ENCODE peak calls at places on chromosomes 13 and 19, in eight cellular contexts. I is heart left ventricle, T is ovary, K is prostate gland, V is neuronal stem cell, L is GM23338, C is aorta, O is tibial nerve. U is an unnamed sample. For H3K36me3, the result is how much of the 10 kb centered on the place peaks cover.

GRCh38 chr19:53980553-53981407 is 10.7 kb upstream of the CACNG6 start:
- DNase-seq in I (no peak), T (no peak), K (no peak), V (no peak), L (peak), C (no peak), O (no peak), U (no peak)

GRCh38 chr19:290539-291521 is at the start of gene PLPP2:
- DNase-seq in I (no peak), T (no peak), K (peak), V (no peak), L (peak), C (no peak), O (no peak), U (no peak)

GRCh38 chr19:35027851-35028599 is 2.2 kb upstream of the SCN1B start:
- DNase-seq in I (no peak), T (no peak), K (no peak), V (no peak), L (peak), C (no peak), O (no peak), U (no peak)

GRCh38 chr13:106911602-106912001 is 343.7 kb upstream of the ARGLU1 start:
- DNase-seq in I (no peak), T (no peak), K (no peak), V (no peak), L (no peak), C (no peak), O (no peak), U (no peak)

GRCh38 chr13:99972190-99972731 is 694 bp upstream of the ZIC5 start:
- DNase-seq in I (no peak), T (no peak), K (no peak), V (no peak), L (peak), C (no peak), O (no peak), U (peak)

GRCh38 chr13:27607125-27607524 is 13.2 kb downstream of the LNX2 start:
- DNase-seq in I (no peak), T (no peak), K (no peak), V (no peak), L (no peak), C (no peak), O (no peak), U (no peak)

GRCh38 chr19:5058456-5059190 is 89.7 kb downstream of the KDM4B start:
- DNase-seq in I (no peak), T (no peak), K (no peak), V (no peak), L (no peak), C (no peak), O (no peak), U (no peak)

GRCh38 chr13:20195846-20196245 is 3.1 kb upstream of the GJB2 start:
- DNase-seq in I (no peak), T (no peak), K (no peak), V (no peak), L (no peak), C (no peak), O (no peak), U (no peak)

GRCh38 chr19:19956431-19957075 is 55.8 kb downstream of the ZNF93 start:
- DNase-seq in I (no peak), T (no peak), K (no peak), V (peak), L (peak), C (no peak), O (no peak), U (no peak)

GRCh38 chr13:106349080-106349841 is 186.2 kb downstream of the EFNB2 start:
- DNase-seq in I (no peak), T (no peak), K (peak), V (peak), L (peak), C (no peak), O (no peak), U (peak)

GRCh38 chr13:45658586-45659235 is 43.2 kb upstream of the ERICH6B start:
- DNase-seq in I (no peak), T (no peak), K (no peak), V (no peak), L (no peak), C (no peak), O (no peak), U (no peak)

GRCh38 chr19:30169196-30169900 is 202.8 kb upstream of the ZNF536 start:
- DNase-seq in I (no peak), T (no peak), K (no peak), V (no peak), L (no peak), C (no peak), O (no peak), U (no peak)

GRCh38 chr19:4327252-4327876 is 11.3 kb downstream of the STAP2 start:
- DNase-seq in I (peak), T (peak), K (no peak), V (peak), L (peak), C (peak), O (peak), U (peak)

GRCh38 chr13:21039097-21039800 is 22.1 kb downstream of the LATS2 start:
- DNase-seq in I (no peak), T (no peak), K (no peak), V (no peak), L (no peak), C (no peak), O (no peak), U (no peak)

GRCh38 chr19:42420055-42420544 is 7.1 kb downstream of the LIPE start:
- DNase-seq in I (peak), T (no peak), K (no peak), V (no peak), L (peak), C (peak), O (no peak), U (no peak)

GRCh38 chr13:70736622-70737317 is 628.5 kb upstream of the KLHL1 start:
- DNase-seq in I (no peak), T (no peak), K (no peak), V (no peak), L (no peak), C (no peak), O (no peak), U (no peak)

GRCh38 chr19:57171551-57172081 is 4.3 kb upstream of the DUXA start:
- DNase-seq in I (peak), T (peak), K (peak), V (peak), L (peak), C (peak), O (peak), U (peak)

GRCh38 chr13:31987535-31988170 is 43.9 kb upstream of the FRY start:
- DNase-seq in I (no peak), T (no peak), K (no peak), V (no peak), L (no peak), C (no peak), O (no peak), U (no peak)

GRCh38 chr19:14450876-14451275 is 17.8 kb downstream of the PKN1 start:
- DNase-seq in I (no peak), T (no peak), K (no peak), V (no peak), L (no peak), C (no peak), O (no peak), U (no peak)

GRCh38 chr19:14446336-14447036 is 13.4 kb downstream of the PKN1 start:
- DNase-seq in I (no peak), T (no peak), K (no peak), V (no peak), L (no peak), C (no peak), O (no peak), U (no peak)

GRCh38 chr19:14449321-14449720 is 16.2 kb downstream of the PKN1 start:
- DNase-seq in I (no peak), T (no peak), K (no peak), V (no peak), L (no peak), C (no peak), O (no peak), U (no peak)

DNA sequence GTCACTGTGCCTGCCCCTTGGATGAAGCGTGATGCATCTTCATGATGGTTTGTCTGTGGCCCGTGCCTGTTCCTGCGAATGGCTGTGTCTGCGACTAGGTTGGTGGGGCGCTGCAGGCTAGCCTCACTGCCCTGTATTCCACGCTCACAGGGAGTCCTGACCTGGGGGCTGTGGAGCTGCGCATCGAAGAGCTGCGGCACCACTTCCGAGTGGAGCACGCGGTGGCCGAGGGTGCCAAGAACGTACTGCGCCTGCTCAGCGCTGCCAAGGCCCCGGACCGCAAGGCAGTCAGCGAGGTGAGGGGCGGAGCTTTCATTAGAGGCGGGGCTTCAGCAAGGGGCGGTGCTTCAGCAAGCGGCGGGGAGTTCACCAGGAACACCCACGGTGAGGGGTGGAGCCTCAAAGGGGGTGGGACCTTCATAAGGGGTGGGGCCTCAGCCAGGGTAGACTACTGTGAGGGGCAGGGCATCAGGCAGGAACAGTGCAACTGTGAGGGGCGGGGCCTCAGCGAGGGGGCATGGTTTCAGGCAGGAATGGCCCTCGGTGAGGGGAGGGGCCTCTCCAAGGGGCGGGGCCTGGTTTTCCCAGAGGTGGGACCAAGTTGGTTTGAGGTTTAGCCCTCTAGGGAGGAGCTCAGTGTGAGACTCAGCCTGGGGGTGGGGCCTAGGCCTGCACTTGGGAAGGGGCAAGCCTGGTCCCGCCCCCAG is 17.2 kb downstream of the PKN1 start:
- DNase-seq in I (no peak), T (no peak), K (no peak), V (no peak), L (peak), C (no peak), O (no peak), U (no peak)
- H3K36me3 ChIP-seq in I (under half), T (under half), K (under half), V (half or more), L (under half), C (under half), O (half or more), U (half or more)

GRCh38 chr19:49492573-49493411 is 3.4 kb upstream of the RPS11 start:
- DNase-seq in I (no peak), T (no peak), K (no peak), V (no peak), L (peak), C (no peak), O (no peak), U (no peak)

GRCh38 chr19:49490287-49491029 is 3.0 kb downstream of the RPL13A start:
- DNase-seq in I (no peak), T (peak), K (no peak), V (no peak), L (no peak), C (no peak), O (no peak), U (no peak)

GRCh38 chr19:49491030-49491803 is 3.8 kb downstream of the RPL13A start:
- DNase-seq in I (no peak), T (no peak), K (no peak), V (no peak), L (no peak), C (no peak), O (no peak), U (no peak)

GRCh38 chr19:49489601-49490167 is 2.3 kb downstream of the RPL13A start:
- DNase-seq in I (no peak), T (no peak), K (no peak), V (no peak), L (no peak), C (no peak), O (no peak), U (no peak)

GRCh38 chr19:49491804-49492572 is 4.2 kb upstream of the RPS11 start:
- DNase-seq in I (no peak), T (no peak), K (no peak), V (no peak), L (no peak), C (no peak), O (no peak), U (no peak)
- H3K27ac ChIP-seq in I (no peak), T (no peak), K (no peak), V (no peak), L (peak), C (no peak), O (no peak), U (no peak)

GRCh38 chr19:2077398-2077797 is 18.7 kb downstream of the MOB3A start:
- DNase-seq in I (no peak), T (no peak), K (no peak), V (no peak), L (no peak), C (no peak), O (no peak), U (no peak)

GRCh38 chr19:2076481-2077082 is 19.5 kb downstream of the MOB3A start:
- DNase-seq in I (no peak), T (no peak), K (no peak), V (no peak), L (no peak), C (no peak), O (no peak), U (no peak)

GRCh38 chr19:2070436-2070827 is 19.4 kb upstream of the MKNK2 start:
- DNase-seq in I (no peak), T (peak), K (no peak), V (no peak), L (no peak), C (no peak), O (no peak), U (no peak)

GRCh38 chr19:2070986-2071673 is 20.1 kb upstream of the MKNK2 start:
- DNase-seq in I (no peak), T (peak), K (no peak), V (no peak), L (no peak), C (no peak), O (no peak), U (no peak)

GRCh38 chr19:2072757-2073551 is 21.9 kb upstream of the MKNK2 start:
- DNase-seq in I (no peak), T (no peak), K (no peak), V (no peak), L (no peak), C (no peak), O (no peak), U (no peak)
- H3K36me3 ChIP-seq in I (under half), T (under half), K (under half), V (half or more), L (under half), C (under half), O (half or more), U (half or more)

GRCh38 chr19:2326699-2327360 is 1.6 kb downstream of the LSM7 start:
- DNase-seq in I (no peak), T (no peak), K (no peak), V (no peak), L (no peak), C (no peak), O (no peak), U (no peak)
- H3K27ac ChIP-seq in I (no peak), T (no peak), K (no peak), V (no peak), L (peak), C (no peak), O (peak), U (no peak)

U was measured in right atrium auricular region.